ENCODE peak calls at places on chromosome 5, in four cellular contexts. Y, W, T and Q are unnamed samples.

GRCh38 chr5:74622122-74622521 is 18.4 kb downstream of the ENC1 start:
- DNase-seq in W (no peak), T (no peak), Y (no peak), Q (no peak)

GRCh38 chr5:137727623-137728022 is 8.3 kb downstream of the KLHL3 start:
- DNase-seq in W (no peak), Y (no peak), T (no peak), Q (no peak)

GRCh38 chr5:82735160-82735789 is 341.9 kb downstream of the TMEM167A start:
- DNase-seq in W (no peak), Y (no peak), T (peak), Q (peak)

GRCh38 chr5:88298425-88298824 is 29.8 kb upstream of the TMEM161B start:
- DNase-seq in W (no peak), T (peak), Y (no peak), Q (no peak)

GRCh38 chr5:65926276-65926761 is at the start of gene ERBIN:
- DNase-seq in W (peak), T (peak), Y (peak), Q (peak)

GRCh38 chr5:111781200-111781599 is 24.2 kb upstream of the NREP start:
- DNase-seq in Y (no peak), W (peak), T (peak), Q (no peak)

GRCh38 chr5:58094031-58094430 is 365.9 kb downstream of the PLK2 start:
- DNase-seq in T (no peak), Y (peak), W (no peak), Q (no peak)

GRCh38 chr5:113068559-113068958 is 92.0 kb downstream of the DCP2 start:
- DNase-seq in W (no peak), Y (no peak), T (no peak), Q (no peak)

GRCh38 chr5:72328172-72328571 is 8.0 kb downstream of the PTCD2 start:
- DNase-seq in Y (no peak), T (peak), W (peak), Q (no peak)

GRCh38 chr5:33611882-33612281 is 171.1 kb downstream of the TARS1 start:
- DNase-seq in W (no peak), Y (no peak), T (peak), Q (no peak)

GRCh38 chr5:35320029-35320428 is 89.7 kb upstream of the PRLR start:
- DNase-seq in T (no peak), Y (no peak), W (no peak), Q (no peak)

GRCh38 chr5:65037845-65038815 is 269.4 kb downstream of the CWC27 start:
- DNase-seq in W (no peak), T (no peak), Y (no peak), Q (peak)

GRCh38 chr5:74028406-74028805 is 402.4 kb downstream of the ARHGEF28 start:
- DNase-seq in T (no peak), W (no peak), Y (no peak), Q (no peak)

GRCh38 chr5:77852514-77853352 is 76.6 kb upstream of the TBCA start:
- DNase-seq in T (peak), Y (no peak), W (no peak), Q (no peak)

GRCh38 chr5:175821790-175822211 is 49.6 kb upstream of the CPLX2 start:
- DNase-seq in T (no peak), W (no peak), Y (peak), Q (no peak)

GRCh38 chr5:164383662-164384061 is 878.2 kb downstream of the MAT2B start:
- DNase-seq in W (no peak), Y (no peak), T (no peak), Q (no peak)

GRCh38 chr5:164375051-164375450 is 869.6 kb downstream of the MAT2B start:
- DNase-seq in T (peak), W (no peak), Y (no peak), Q (no peak)

GRCh38 chr5:164376840-164377239 is 871.4 kb downstream of the MAT2B start:
- DNase-seq in W (no peak), T (no peak), Y (no peak), Q (no peak)

DNA sequence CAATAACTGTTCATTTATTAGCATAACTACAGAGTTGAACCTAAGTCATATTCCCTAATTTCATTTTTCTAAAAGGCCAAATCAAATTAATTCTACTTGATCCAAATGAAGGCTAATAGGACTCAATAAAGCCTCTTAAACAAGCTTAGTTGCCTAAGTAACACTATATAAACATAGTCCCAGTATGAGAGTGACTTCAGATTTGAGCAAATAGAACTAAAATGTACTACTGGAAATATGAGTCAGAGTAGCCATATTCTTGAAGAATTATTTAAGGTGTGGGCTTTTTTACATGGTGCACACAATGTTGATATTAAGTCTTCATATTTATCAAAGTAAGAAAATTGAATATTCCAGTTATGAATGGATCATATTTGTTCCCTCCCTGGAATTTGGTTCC is 872.3 kb downstream of the MAT2B start:
- DNase-seq in Y (no peak), T (no peak), W (no peak), Q (no peak)
- TF ChIP-seq CTCF in Y (no peak), T (no peak), W (no peak), Q (no peak)

GRCh38 chr5:179223961-179224360 is 121.3 kb downstream of the ADAMTS2 start:
- DNase-seq in Y (no peak), T (no peak), W (no peak), Q (no peak)
- TF ChIP-seq CTCF in Y (no peak), T (no peak), W (no peak), Q (no peak)

DNA sequence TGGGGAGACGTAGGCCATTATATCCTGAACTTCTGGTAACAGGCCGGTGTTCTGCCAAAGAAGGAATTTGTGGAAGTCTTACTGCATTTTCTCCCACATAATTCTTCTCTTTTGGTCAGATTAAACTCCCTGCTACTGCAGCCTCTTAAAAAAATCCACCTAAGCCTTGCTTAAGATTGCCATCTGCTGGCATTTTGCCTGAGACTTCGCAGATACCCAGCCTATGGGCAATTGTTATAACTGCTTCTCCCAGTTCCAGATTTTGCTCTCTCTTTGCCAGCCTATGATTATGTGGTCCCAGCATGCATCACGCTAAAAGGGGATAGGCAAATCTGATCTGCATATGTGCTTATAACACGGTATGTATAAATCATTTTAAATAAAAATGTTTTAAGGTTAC is 391.7 kb upstream of the CHD1 start:
- DNase-seq in W (peak), T (no peak), Y (peak), Q (peak)
- TF ChIP-seq CTCF in W (no peak), T (no peak), Y (no peak), Q (no peak)

GRCh38 chr5:135883441-135883840 is 12.2 kb downstream of the IL9 start:
- DNase-seq in W (no peak), T (no peak), Y (no peak), Q (peak)
- TF ChIP-seq CTCF in W (no peak), T (peak), Y (no peak), Q (no peak)

GRCh38 chr5:31291323-31291854 is 97.9 kb downstream of the CDH6 start:
- DNase-seq in W (no peak), T (peak), Y (peak), Q (no peak)
- TF ChIP-seq CTCF in W (no peak), T (peak), Y (no peak), Q (no peak)

GRCh38 chr5:103466494-103466893 is 96.1 kb downstream of the NUDT12 start:
- DNase-seq in W (no peak), T (peak), Y (no peak), Q (no peak)

GRCh38 chr5:103461223-103461622 is 101.4 kb downstream of the NUDT12 start:
- DNase-seq in Y (peak), W (no peak), T (peak), Q (no peak)

GRCh38 chr5:103467831-103468230 is 94.8 kb downstream of the NUDT12 start:
- DNase-seq in T (no peak), Y (no peak), W (no peak), Q (no peak)

GRCh38 chr5:103465891-103466290 is 96.7 kb downstream of the NUDT12 start:
- DNase-seq in W (no peak), Y (no peak), T (peak), Q (no peak)

DNA sequence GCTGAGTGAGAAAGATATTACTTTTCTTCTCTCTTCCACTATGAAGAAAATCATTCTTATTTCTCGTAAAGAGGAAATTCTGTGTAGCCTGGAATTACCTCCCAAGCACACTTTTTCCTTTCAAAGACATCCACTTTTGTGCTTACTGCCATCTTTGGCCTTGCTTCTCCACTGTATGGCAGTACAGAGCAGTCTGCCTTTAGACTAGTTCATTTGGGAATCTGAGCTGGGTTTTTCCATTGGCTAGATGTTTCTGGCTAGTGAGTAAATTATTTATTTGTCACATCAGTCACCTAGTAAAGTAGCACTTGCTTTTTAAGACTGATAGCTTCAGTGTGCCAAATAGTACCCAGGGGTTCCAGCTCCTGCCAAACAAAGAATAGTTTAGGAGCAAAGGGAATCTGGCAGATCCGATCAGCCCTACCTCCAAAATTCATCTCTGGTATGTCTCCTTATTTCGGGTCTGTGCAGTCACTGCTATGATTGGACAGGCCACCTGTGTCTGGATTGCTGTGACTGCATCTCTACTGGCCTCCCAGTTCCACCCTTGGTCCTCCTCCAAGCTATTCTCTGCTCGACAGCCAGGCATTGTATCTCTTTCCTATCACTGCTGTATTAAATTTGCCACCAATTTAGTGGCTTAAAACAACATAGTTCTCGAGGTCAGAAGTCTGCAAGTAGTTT is 97.6 kb downstream of the NUDT12 start:
- DNase-seq in W (no peak), T (peak), Y (no peak), Q (no peak)
- TF ChIP-seq CTCF in W (no peak), T (peak), Y (no peak), Q (no peak)